ENCODE peak calls at places on chromosome 3, in five cellular contexts. A, Z, S, O and D are unnamed samples.

GRCh38 chr3:30350901-30351300 is 255.5 kb upstream of the TGFBR2 start:
- DNase-seq in A (no peak), Z (no peak), S (no peak), O (no peak), D (no peak)

GRCh38 chr3:138432576-138433240 is 1.7 kb upstream of the ESYT3 start:
- DNase-seq in S (no peak), Z (no peak), O (no peak), A (no peak), D (no peak)

GRCh38 chr3:167835953-167836352 is 100.4 kb downstream of the SERPINI1 start:
- DNase-seq in O (no peak), A (no peak), Z (no peak), S (no peak), D (no peak)

GRCh38 chr3:187630421-187630820 is 39.8 kb downstream of the SST start:
- DNase-seq in A (no peak), O (no peak), S (no peak), Z (no peak), D (no peak)

GRCh38 chr3:6861989-6862879 is 1.3 kb downstream of the GRM7 start:
- DNase-seq in Z (no peak), O (no peak), S (no peak), A (no peak), D (no peak)

GRCh38 chr3:8341853-8342252 is 159.8 kb upstream of the LMCD1 start:
- DNase-seq in A (no peak), Z (no peak), S (no peak), O (no peak), D (no peak)

GRCh38 chr3:187291512-187292132 is at the start of gene MASP1:
- DNase-seq in O (no peak), A (no peak), Z (no peak), S (no peak), D (peak; percentile 70)

GRCh38 chr3:149701977-149702350 is 44.1 kb upstream of the WWTR1 start:
- DNase-seq in Z (no peak), O (no peak), S (no peak), A (no peak), D (no peak)

GRCh38 chr3:67388738-67389137 is 265.7 kb downstream of the SUCLG2 start:
- DNase-seq in O (no peak), Z (no peak), A (no peak), S (no peak), D (no peak)

GRCh38 chr3:133563186-133563591 is 10.3 kb upstream of the CDV3 start:
- DNase-seq in Z (no peak), A (no peak), O (no peak), S (no peak), D (no peak)

GRCh38 chr3:72345980-72346379 is 502.3 kb downstream of the SHQ1 start:
- DNase-seq in A (no peak), S (no peak), Z (no peak), O (no peak), D (no peak)

GRCh38 chr3:70889162-70890045 is 577.0 kb upstream of the MDFIC2 start:
- DNase-seq in A (no peak), S (no peak), O (no peak), Z (no peak), D (no peak)

GRCh38 chr3:26108846-26109489 is 319.1 kb downstream of the OXSM start:
- DNase-seq in Z (no peak), A (no peak), O (no peak), S (no peak), D (no peak)

DNA sequence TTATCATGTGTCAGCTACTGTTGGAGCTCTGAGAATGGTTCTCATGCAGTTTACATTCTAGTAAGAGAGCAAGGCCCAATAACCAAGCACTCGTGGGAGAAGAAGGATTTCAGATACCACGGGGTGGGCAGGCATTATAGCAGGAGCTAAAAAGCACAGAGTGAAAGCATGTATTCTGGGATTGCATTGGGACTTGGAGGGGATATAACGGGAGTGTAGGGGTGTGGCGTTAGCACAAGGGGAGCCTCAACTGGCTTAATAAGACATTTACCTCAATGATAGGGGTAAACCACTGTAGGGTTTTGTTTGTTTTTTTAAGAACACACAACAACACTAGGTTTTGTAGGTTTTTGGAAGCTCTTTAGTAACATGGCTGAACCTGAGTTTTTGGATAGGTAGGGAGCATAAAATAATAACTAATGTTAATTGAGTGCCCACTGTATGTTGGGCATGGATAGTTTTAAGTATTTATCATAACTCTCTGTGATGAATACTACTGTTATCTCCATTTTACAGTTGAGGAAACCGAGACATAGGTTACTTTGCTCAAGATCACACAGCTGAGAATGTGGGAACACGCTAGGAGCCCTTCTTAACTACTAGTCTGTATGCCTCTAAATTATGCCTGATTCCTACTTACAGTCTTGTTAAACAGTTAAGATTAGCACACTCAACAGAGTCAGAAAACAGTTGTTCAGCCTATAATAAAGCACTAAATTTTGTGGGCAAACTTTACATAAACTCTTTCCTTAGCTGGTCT is 1.8 kb upstream of the SIAH2 start:
- DNase-seq in A (no peak), O (no peak), S (no peak), Z (no peak), D (no peak)
- H3K4me3 ChIP-seq in A (no peak overlapping the region), O (peak overlapping the region; percentile 81), S (peak overlapping the region; percentile 79), Z (no peak overlapping the region), D (no peak overlapping the region)

GRCh38 chr3:52236424-52236886 is 2.5 kb downstream of the TWF2 start:
- DNase-seq in Z (no peak), O (no peak), A (no peak), S (no peak), D (no peak)
- TF ChIP-seq CTCF in Z (no peak), O (no peak), A (no peak), S (no peak), D (no peak)

DNA sequence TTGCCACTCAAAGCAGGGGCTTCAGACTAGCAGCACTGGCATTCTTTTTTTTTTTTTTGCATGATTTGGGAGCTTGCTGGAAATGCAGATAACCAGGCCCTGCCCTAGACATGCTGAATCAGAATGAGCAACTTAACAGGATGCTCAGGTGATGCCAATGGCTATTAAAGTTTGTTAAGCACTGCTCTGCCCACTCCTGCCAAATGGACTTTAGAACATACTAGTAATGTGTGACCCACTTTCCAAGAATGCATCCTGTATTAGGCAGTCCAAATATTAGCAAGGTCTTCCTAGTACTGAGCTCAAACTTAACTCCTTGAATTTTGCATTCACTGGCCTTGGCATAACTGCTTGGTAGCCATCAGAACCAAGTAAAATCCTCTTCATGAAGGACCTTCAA is 12.6 kb upstream of the ST3GAL6 start:
- DNase-seq in S (no peak), A (no peak), Z (no peak), O (no peak), D (no peak)
- H3K4me3 ChIP-seq in S (no peak overlapping the region), A (no peak overlapping the region), Z (no peak overlapping the region), O (no peak overlapping the region), D (no peak overlapping the region)

GRCh38 chr3:80556728-80557127 is 788.9 kb upstream of the ROBO1 start:
- DNase-seq in O (no peak), S (no peak), Z (no peak), A (no peak), D (no peak)

GRCh38 chr3:80564391-80564790 is 796.6 kb upstream of the ROBO1 start:
- DNase-seq in O (no peak), Z (no peak), A (no peak), S (no peak), D (no peak)

GRCh38 chr3:80554304-80554703 is 786.5 kb upstream of the ROBO1 start:
- DNase-seq in O (no peak), A (no peak), Z (no peak), S (no peak), D (no peak)

DNA sequence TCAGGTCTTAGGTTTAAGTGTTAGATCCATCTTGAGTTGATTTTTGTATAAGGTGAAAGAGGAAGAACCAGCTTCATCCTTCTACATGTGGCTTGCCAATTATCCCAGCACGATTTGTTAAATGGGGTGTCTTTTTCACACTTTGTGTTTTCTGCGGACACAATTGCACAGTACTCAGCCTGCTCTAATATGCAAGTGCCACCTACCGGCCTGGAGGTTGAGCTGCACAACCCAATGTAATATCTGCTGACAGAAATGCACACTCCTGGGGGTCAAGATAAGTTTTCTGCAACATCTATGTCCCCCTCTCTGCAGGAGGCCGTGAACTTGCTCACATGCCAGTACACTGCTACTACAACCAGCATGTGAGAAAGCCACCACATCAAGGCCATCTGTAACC is 791.9 kb upstream of the ROBO1 start:
- DNase-seq in O (no peak), A (no peak), S (no peak), Z (peak; percentile 16), D (no peak)
- TF ChIP-seq CTCF in O (no peak), A (no peak), S (no peak), Z (peak; percentile 40), D (no peak)

GRCh38 chr3:182715006-182715405 is 78.3 kb upstream of the ATP11B start:
- DNase-seq in O (no peak), Z (no peak), A (no peak), S (no peak), D (no peak)

GRCh38 chr3:182711853-182712252 is 81.5 kb upstream of the ATP11B start:
- DNase-seq in O (no peak), A (no peak), S (no peak), Z (no peak), D (no peak)

GRCh38 chr3:182711261-182711683 is 82.0 kb upstream of the ATP11B start:
- DNase-seq in A (no peak), O (no peak), Z (no peak), S (no peak), D (no peak)

GRCh38 chr3:182716114-182716688 is 77.1 kb upstream of the ATP11B start:
- DNase-seq in Z (no peak), S (no peak), O (no peak), A (no peak), D (no peak)

GRCh38 chr3:182713743-182714517 is 79.4 kb upstream of the ATP11B start:
- DNase-seq in A (no peak), O (no peak), S (no peak), Z (peak; percentile 80), D (no peak)
- H3K4me3 ChIP-seq in A (no peak overlapping the region), O (no peak overlapping the region), S (no peak overlapping the region), Z (no peak overlapping the region), D (no peak overlapping the region)

GRCh38 chr3:140420621-140421357 is 257.1 kb upstream of the TRIM42 start:
- DNase-seq in O (no peak), A (no peak), S (no peak), Z (no peak), D (no peak)
- TF ChIP-seq CTCF in O (no peak), A (no peak), S (no peak), Z (no peak), D (no peak)